ENCODE peak calls at places on chromosomes 5 and 9, in five cellular contexts. W is GM12865, J is lung, A is AG10803, K is dorsolateral prefrontal cortex. U is an unnamed sample.
A peak's percentile ranks its signal among the peaks of the same experiment; 100 is the strongest.

GRCh38 chr9:117664419-117664818 is 39.8 kb upstream of the TLR4 start:
- DNase-seq in A (no peak), J (no peak), K (no peak), W (no peak), U (no peak)

GRCh38 chr5:8839361-8840055 is 706.4 kb downstream of the SEMA5A start:
- DNase-seq in A (no peak), W (no peak), J (no peak), K (peak; percentile 83), U (no peak)

GRCh38 chr5:55868846-55869245 is 17.7 kb downstream of the IL31RA start:
- DNase-seq in W (no peak), A (peak; percentile 91), J (peak; percentile 31), K (no peak), U (no peak)

GRCh38 chr5:180170111-180170809 is 38.8 kb downstream of the RASGEF1C start:
- DNase-seq in W (no peak), A (no peak), J (no peak), K (peak; percentile 87), U (peak; percentile 81)

GRCh38 chr5:176624916-176625315 is 5.4 kb downstream of the SNCB start:
- DNase-seq in W (no peak), K (no peak), J (no peak), A (no peak), U (no peak)

GRCh38 chr5:164013077-164013670 is 507.8 kb downstream of the MAT2B start:
- DNase-seq in W (peak; percentile 80), A (peak; percentile 62), K (no peak), J (peak; percentile 58), U (no peak)

GRCh38 chr5:76547242-76547890 is 75.8 kb downstream of the F2RL2 start:
- DNase-seq in K (no peak), J (no peak), W (peak; percentile 81), A (no peak), U (no peak)

GRCh38 chr9:95764920-95765319 is 110.6 kb upstream of the ERCC6L2 start:
- DNase-seq in A (no peak), W (no peak), J (no peak), K (no peak), U (no peak)

GRCh38 chr9:125851971-125852370 is 104.8 kb downstream of the PBX3 start:
- DNase-seq in W (no peak), J (no peak), A (no peak), K (no peak), U (no peak)

GRCh38 chr9:69200071-69200470 is 26.0 kb downstream of the TJP2 start:
- DNase-seq in A (no peak), K (no peak), W (no peak), J (no peak), U (no peak)

GRCh38 chr9:13535141-13535540 is 255.6 kb upstream of the MPDZ start:
- DNase-seq in J (no peak), W (no peak), A (no peak), K (no peak), U (no peak)

GRCh38 chr9:89021154-89021803 is 30.0 kb downstream of the S1PR3 start:
- DNase-seq in W (no peak), K (no peak), A (peak; percentile 89), J (peak; percentile 64), U (peak; percentile 72)

GRCh38 chr5:171710451-171711024 is 75.1 kb upstream of the SMIM23 start:
- DNase-seq in A (no peak), K (no peak), W (no peak), J (peak; percentile 21), U (peak; percentile 46)

GRCh38 chr5:67516959-67517358 is 320.4 kb upstream of the CD180 start:
- DNase-seq in W (no peak), J (peak; percentile 53), K (no peak), A (peak; percentile 23), U (no peak)

GRCh38 chr9:27548055-27548741 is 18.6 kb upstream of the MOB3B start:
- DNase-seq in K (no peak), A (peak; percentile 49), W (peak; percentile 13), J (no peak), U (no peak)

GRCh38 chr5:139090566-139090965 is 107.6 kb downstream of the SIL1 start:
- DNase-seq in J (no peak), W (no peak), A (no peak), K (no peak), U (no peak)

GRCh38 chr5:97078958-97079357 is 63.5 kb downstream of the LIX1 start:
- DNase-seq in W (peak; percentile 17), A (no peak), K (no peak), J (no peak), U (no peak)

GRCh38 chr5:56638061-56638621 is 177.2 kb upstream of the MAP3K1 start:
- DNase-seq in K (no peak), W (no peak), A (no peak), J (no peak), U (no peak)

GRCh38 chr9:8730618-8731017 is 931.0 kb upstream of the DMAC1 start:
- DNase-seq in A (no peak), J (no peak), W (no peak), K (no peak), U (no peak)

GRCh38 chr5:133132717-133133116 is 80.9 kb downstream of the HSPA4 start:
- DNase-seq in W (no peak), J (no peak), A (no peak), K (no peak), U (peak; percentile 11)

GRCh38 chr9:1018121-1018520 is 32.0 kb upstream of the DMRT2 start:
- DNase-seq in W (peak; percentile 40), K (no peak), A (peak; percentile 25), J (no peak), U (no peak)

GRCh38 chr5:60495644-60496520 is 204.1 kb downstream of the DEPDC1B start:
- DNase-seq in A (no peak), K (no peak), J (no peak), W (no peak), U (no peak)

GRCh38 chr5:25489834-25490538 is 845.2 kb upstream of the CDH10 start:
- DNase-seq in W (no peak), J (no peak), K (no peak), A (peak; percentile 0), U (no peak)

GRCh38 chr5:14665110-14665822 is 748 bp downstream of the OTULIN start:
- DNase-seq in J (no peak), K (no peak), A (no peak), W (peak; percentile 63), U (no peak)

GRCh38 chr5:158451203-158451982 is 592.4 kb upstream of the CLINT1 start:
- DNase-seq in W (no peak), J (no peak), A (peak; percentile 40), K (no peak), U (no peak)

GRCh38 chr5:172420215-172420934 is 34.0 kb downstream of the SH3PXD2B start:
- DNase-seq in J (peak; percentile 85), W (peak; percentile 86), K (peak; percentile 74), A (peak; percentile 99), U (no peak)

GRCh38 chr5:34959323-34959722 is 30.0 kb downstream of the DNAJC21 start:
- DNase-seq in K (no peak), W (peak; percentile 85), A (peak; percentile 42), J (no peak), U (no peak)

GRCh38 chr5:34957299-34957698 is 27.9 kb downstream of the DNAJC21 start:
- DNase-seq in A (peak; percentile 58), W (no peak), K (no peak), J (no peak), U (no peak)

DNA sequence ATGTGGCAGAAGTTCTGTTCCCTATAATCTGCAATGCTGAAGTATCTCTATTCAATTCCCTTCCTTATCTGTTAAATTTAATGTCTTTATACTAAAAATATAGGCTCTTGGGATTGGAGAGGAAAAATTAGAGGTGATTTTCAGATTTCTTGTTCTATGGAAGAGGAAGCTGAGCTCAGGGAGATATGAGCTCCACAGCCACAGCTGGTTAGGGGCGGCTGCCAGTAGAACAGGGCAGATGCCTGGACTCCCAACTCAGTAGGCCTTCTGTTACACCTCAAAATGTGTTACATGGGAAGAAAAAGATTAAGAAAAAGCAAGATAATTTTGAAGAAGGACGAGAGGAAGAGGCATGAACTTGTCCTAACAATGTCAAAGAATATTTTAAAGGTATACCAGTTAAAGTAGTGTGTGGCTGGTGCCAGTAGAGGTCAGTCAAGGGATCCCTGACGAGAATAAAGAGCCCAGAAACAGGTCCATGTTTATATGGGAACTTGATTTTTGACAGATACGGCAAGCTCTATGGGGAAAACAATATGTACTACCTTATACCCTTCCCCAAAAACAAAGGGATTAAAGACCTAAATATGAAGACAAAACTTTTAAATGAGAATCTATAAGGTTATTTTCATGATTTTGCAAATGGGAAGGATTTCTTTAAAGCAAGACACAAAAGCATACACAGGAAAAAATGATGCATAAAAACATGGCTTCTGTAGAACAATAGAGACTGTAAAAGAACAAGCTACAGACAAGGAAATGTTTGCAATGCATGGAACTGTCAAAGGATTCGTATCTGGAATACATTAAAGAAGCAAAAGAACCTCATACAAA is 28.7 kb downstream of the DNAJC21 start:
- DNase-seq in A (peak; percentile 37), W (peak; percentile 40), J (no peak), K (no peak), U (no peak)
- TF ChIP-seq CTCF in A (peak; percentile 73), W (peak; percentile 52), J (no peak), K (peak; percentile 11), U (peak; percentile 58)

GRCh38 chr9:97990259-97990658 is 7.1 kb downstream of the ANP32B start:
- DNase-seq in J (no peak), A (peak; percentile 68), W (no peak), K (no peak), U (no peak)
- TF ChIP-seq CTCF in J (no peak), A (peak; percentile 47), W (no peak), K (no peak), U (no peak)

GRCh38 chr5:141330299-141331080 is at the start of gene PCDHGA1:
- DNase-seq in W (peak; percentile 69), A (peak; percentile 70), J (no peak), K (no peak), U (no peak)
- TF ChIP-seq CTCF in W (peak; percentile 55), A (peak; percentile 72), J (no peak), K (no peak), U (no peak)

DNA sequence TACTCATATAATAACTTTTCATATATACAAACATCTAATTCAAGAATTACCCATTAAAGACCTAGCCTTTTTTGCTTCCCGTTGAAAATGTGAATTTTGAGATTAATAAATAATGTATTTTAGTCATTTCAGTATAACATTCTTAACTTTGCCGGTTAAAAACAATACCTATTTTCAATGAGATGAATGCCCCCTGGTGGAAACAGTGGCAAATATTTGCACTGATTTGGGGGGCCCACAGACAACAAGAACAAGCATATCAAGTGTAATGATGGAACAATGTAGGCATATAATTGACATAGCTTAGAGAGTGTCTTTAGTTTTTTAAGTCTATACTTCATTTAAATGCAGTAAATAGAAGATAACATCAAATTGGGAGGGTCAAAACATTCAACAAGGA is 111.9 kb downstream of the NTRK2 start:
- DNase-seq in J (no peak), A (no peak), W (peak; percentile 61), K (no peak), U (no peak)
- TF ChIP-seq CTCF in J (no peak), A (peak; percentile 34), W (peak; percentile 49), K (peak; percentile 42), U (peak; percentile 60)

U was measured in osteocyte.